ENCODE peak calls at places on chromosomes 11 and 22, in eight cellular contexts. B is tibial nerve; I is stomach; K is right lobe of liver; W is tibial artery; M is NT2/D1; Y is mesendoderm; J is CD8-positive, alpha-beta memory T cell. A is an unnamed sample.

GRCh38 chr11:7787239-7787638 is 9.5 kb downstream of the OR5P2 start:
- DNase-seq in W (no peak), I (no peak), B (no peak), M (no peak), Y (no peak), K (no peak), J (no peak), A (no peak)

GRCh38 chr11:17845431-17845881 is 110.9 kb downstream of the KCNC1 start:
- DNase-seq in K (no peak), I (no peak), B (peak; percentile 17), J (no peak), Y (no peak), M (no peak), W (no peak), A (peak; percentile 92)

GRCh38 chr11:106031210-106031845 is 9.3 kb upstream of the MSANTD4 start:
- DNase-seq in B (no peak), Y (no peak), W (no peak), J (no peak), M (no peak), K (no peak), I (no peak), A (peak; percentile 95)

GRCh38 chr22:38518620-38519019 is 12.5 kb upstream of the DDX17 start:
- DNase-seq in W (no peak), K (no peak), I (no peak), B (no peak), M (no peak), Y (no peak), J (no peak), A (no peak)

GRCh38 chr22:40452730-40453487 is 82.5 kb downstream of the SGSM3 start:
- DNase-seq in W (no peak), I (no peak), M (no peak), B (no peak), J (no peak), K (no peak), Y (peak; percentile 28), A (no peak)

GRCh38 chr11:33646629-33647028 is 54.0 kb downstream of the C11orf91 start:
- DNase-seq in J (no peak), I (no peak), W (no peak), K (no peak), M (no peak), Y (no peak), B (no peak), A (no peak)

GRCh38 chr22:23066200-23067022 is 3.9 kb upstream of the GNAZ start:
- DNase-seq in K (no peak), B (no peak), I (peak; percentile 20), W (peak; percentile 62), J (no peak), Y (no peak), M (no peak), A (no peak)

GRCh38 chr11:36433896-36434295 is 76.2 kb downstream of the TRAF6 start:
- DNase-seq in J (no peak), I (no peak), K (no peak), W (no peak), B (no peak), Y (no peak), M (no peak), A (no peak)

GRCh38 chr11:1760351-1761109 is 3.2 kb downstream of the CTSD start:
- DNase-seq in M (no peak), W (peak; percentile 97), B (peak; percentile 67), J (no peak), Y (no peak), I (peak; percentile 86), K (peak; percentile 90), A (no peak)

GRCh38 chr11:121453589-121454299 is 977 bp upstream of the SORL1-AS1 start:
- DNase-seq in M (no peak), Y (no peak), K (no peak), W (no peak), I (no peak), B (no peak), J (no peak), A (no peak)

GRCh38 chr11:8287297-8288070 is 23.8 kb upstream of the LMO1 start:
- DNase-seq in M (no peak), Y (no peak), J (no peak), W (peak; percentile 37), B (no peak), K (no peak), I (no peak), A (no peak)

GRCh38 chr11:71490731-71491390 is 36.2 kb upstream of the KRTAP5-7 start:
- DNase-seq in M (no peak), J (no peak), I (peak; percentile 9), B (no peak), K (peak; percentile 17), W (peak; percentile 51), Y (no peak), A (no peak)

GRCh38 chr11:94639901-94640721 is 72.9 kb downstream of the PIWIL4 start:
- DNase-seq in M (no peak), Y (peak; percentile 41), K (no peak), B (no peak), J (no peak), W (no peak), I (no peak), A (no peak)

GRCh38 chr11:122668562-122669090 is 13.1 kb downstream of the UBASH3B start:
- DNase-seq in I (no peak), Y (no peak), M (no peak), J (no peak), W (no peak), K (no peak), B (no peak), A (peak; percentile 79)

GRCh38 chr11:70302086-70302752 is 31.7 kb downstream of the PPFIA1 start:
- DNase-seq in Y (no peak), B (no peak), W (no peak), K (no peak), M (no peak), J (no peak), I (no peak), A (no peak)

GRCh38 chr11:119533462-119533861 is 110.5 kb upstream of the THY1 start:
- DNase-seq in I (no peak), Y (no peak), M (no peak), B (no peak), J (no peak), W (peak; percentile 53), K (no peak), A (no peak)

GRCh38 chr11:134260503-134260902 is 7.1 kb downstream of the ACAD8 start:
- DNase-seq in B (no peak), W (no peak), Y (no peak), K (no peak), M (no peak), J (no peak), I (no peak), A (no peak)

GRCh38 chr22:31753634-31754471 is at the start of gene DEPDC5:
- DNase-seq in W (peak; percentile 98), M (peak; percentile 85), J (peak; percentile 95), Y (peak; percentile 98), I (peak; percentile 98), K (peak; percentile 98), B (peak; percentile 91), A (peak; percentile 81)

GRCh38 chr11:78370406-78371172 is 47.0 kb downstream of the GAB2 start:
- DNase-seq in W (peak; percentile 68), J (no peak), Y (no peak), I (no peak), K (no peak), B (peak; percentile 28), M (no peak), A (no peak)

GRCh38 chr11:94739331-94739730 is 28.8 kb upstream of the AMOTL1 start:
- DNase-seq in J (no peak), B (no peak), Y (peak; percentile 56), I (no peak), W (no peak), K (no peak), M (no peak), A (no peak)

GRCh38 chr11:2866178-2866577 is 19.4 kb downstream of the CDKN1C start:
- DNase-seq in M (no peak), W (no peak), Y (no peak), J (no peak), K (no peak), I (no peak), B (no peak), A (no peak)

GRCh38 chr11:44787070-44787469 is 60.3 kb downstream of the TSPAN18 start:
- DNase-seq in Y (no peak), M (no peak), I (no peak), J (no peak), K (no peak), W (no peak), B (no peak), A (no peak)
- H3K4me3 ChIP-seq in Y (no peak overlapping the region), M (no peak overlapping the region), I (no peak overlapping the region), J (no peak overlapping the region), K (no peak overlapping the region), W (no peak overlapping the region), B (no peak overlapping the region), A (no peak overlapping the region)

DNA sequence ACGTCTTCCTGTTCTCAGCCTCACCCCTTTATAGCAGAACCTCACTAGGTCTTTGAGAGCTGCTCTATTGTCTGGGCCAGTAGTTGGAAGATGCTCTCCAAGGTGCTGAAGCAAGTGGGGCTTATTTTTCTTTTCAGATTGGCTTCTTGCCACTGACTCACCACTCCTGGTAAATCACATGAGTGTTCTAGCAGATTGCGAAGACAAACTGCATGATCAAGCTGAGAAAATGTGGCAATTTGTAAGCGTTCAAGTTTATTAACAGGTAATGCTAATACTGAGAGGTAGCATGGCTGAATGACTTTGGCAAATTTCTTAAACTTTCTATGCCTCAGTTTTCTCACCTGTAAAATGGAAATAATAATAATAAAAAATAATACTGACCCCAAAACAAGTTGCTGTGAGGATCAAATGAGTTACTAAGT is 59.2 kb downstream of the CACNG2 start:
- DNase-seq in I (no peak), W (no peak), Y (peak; percentile 89), K (no peak), M (peak; percentile 47), B (peak; percentile 28), J (no peak), A (peak; percentile 91)
- H3K27me3 ChIP-seq in I (no peaks in the 10 kb centered on the region), W (no peaks in the 10 kb centered on the region), Y (no peaks in the 10 kb centered on the region), K (no peaks in the 10 kb centered on the region), M (peaks cover 6% of the 10 kb centered on the region), B (peaks cover 13% of the 10 kb centered on the region), J (no peaks in the 10 kb centered on the region), A (peaks cover 8% of the 10 kb centered on the region)

DNA sequence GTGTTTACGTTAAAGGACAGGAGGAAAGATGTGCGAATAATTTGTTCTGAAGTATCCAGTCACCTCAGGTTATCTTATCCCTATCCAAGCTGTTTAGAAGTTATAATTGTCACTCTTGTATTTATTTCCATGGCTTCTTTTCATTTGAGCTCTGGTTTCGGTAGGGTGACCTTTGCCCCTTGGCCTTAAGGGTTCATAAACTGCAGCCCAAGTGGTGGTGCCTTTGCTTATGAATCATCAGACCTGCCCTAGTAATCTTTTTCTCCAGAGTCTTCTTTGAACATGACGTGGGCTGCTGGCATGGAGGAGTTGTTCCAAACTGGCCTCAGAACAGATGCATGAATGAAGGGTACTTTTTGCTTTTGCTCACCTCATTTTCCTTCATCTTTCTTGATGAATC is 6.5 kb upstream of the CRYBB3 start:
- DNase-seq in I (no peak), B (no peak), M (no peak), Y (no peak), W (no peak), K (no peak), J (no peak), A (no peak)
- H3K36me3 ChIP-seq in I (peaks cover 95% of the 10 kb centered on the region), B (peaks cover 6% of the 10 kb centered on the region), M (peaks cover 29% of the 10 kb centered on the region), Y (peaks cover 2% of the 10 kb centered on the region), W (peaks cover 80% of the 10 kb centered on the region), K (peaks cover 58% of the 10 kb centered on the region), J (no peaks in the 10 kb centered on the region), A (peaks cover 19% of the 10 kb centered on the region)

DNA sequence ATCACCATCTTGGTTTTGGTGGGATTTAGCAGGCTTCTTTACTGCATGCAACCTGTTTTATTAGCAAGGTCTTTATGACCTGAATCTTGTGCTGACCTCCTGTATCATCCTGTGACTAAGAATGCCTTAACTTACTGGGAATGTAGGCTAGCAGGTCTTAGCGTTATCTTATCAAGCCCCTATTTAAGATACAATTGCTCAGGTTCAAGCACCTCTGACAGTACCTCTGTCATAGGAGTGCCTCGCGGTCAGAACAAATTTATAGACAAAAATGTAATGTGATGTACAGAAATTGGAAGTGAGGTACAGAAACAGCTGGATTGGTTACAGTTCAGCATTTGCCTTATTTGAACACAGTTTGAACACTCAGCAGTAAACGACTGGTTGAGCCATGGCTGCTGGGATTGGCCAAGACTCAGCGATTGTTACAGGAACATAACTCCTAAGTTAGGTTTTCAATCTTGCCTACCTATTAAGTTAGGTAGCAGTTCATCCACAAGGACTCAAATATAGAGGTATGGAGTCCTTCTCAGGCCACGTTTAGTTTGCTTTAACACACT is 16.2 kb upstream of the TMEM123 start:
- DNase-seq in M (no peak), W (no peak), K (no peak), B (no peak), Y (peak; percentile 48), J (no peak), I (no peak), A (peak; percentile 37)
- H3K4me3 ChIP-seq in M (no peak overlapping the region), W (no peak overlapping the region), K (no peak overlapping the region), B (no peak overlapping the region), Y (no peak overlapping the region), J (no peak overlapping the region), I (no peak overlapping the region), A (no peak overlapping the region)

A was measured in bronchial epithelial cell.